ENCODE peak calls at places on chromosomes 7 and 10, in five cellular contexts. I is fibroblast of lung, T is GM06990, W is IMR-90, Q is HCT116. R is an unnamed sample. For H3K36me3, the result is how much of the 10 kb centered on the place peaks cover.

GRCh38 chr7:81944103-81944502 is 174.3 kb upstream of the HGF start:
- DNase-seq in T (no peak), W (no peak), I (no peak), Q (no peak), R (peak)

GRCh38 chr7:69820479-69821192 is 222.4 kb downstream of the AUTS2 start:
- DNase-seq in T (no peak), W (no peak), Q (no peak), I (no peak), R (no peak)

GRCh38 chr10:9262770-9263169 is 1208.3 kb downstream of the GATA3 start:
- DNase-seq in W (peak), T (no peak), I (peak), Q (no peak), R (no peak)

GRCh38 chr7:43758861-43759683 is 592 bp downstream of the BLVRA start:
- DNase-seq in T (peak), Q (no peak), I (peak), W (peak), R (no peak)

GRCh38 chr7:118699222-118699621 is 474.7 kb downstream of the ANKRD7 start:
- DNase-seq in T (no peak), I (no peak), W (no peak), Q (no peak), R (no peak)

GRCh38 chr10:132452651-132453469 is 55.9 kb downstream of the PWWP2B start:
- DNase-seq in W (peak), T (peak), Q (no peak), I (peak), R (peak)

GRCh38 chr10:133179128-133179520 is 19.1 kb downstream of the KNDC1 start:
- DNase-seq in Q (no peak), T (no peak), W (no peak), I (no peak), R (no peak)

GRCh38 chr7:37476428-37476827 is 27.8 kb upstream of the ELMO1 start:
- DNase-seq in Q (no peak), I (no peak), W (no peak), T (no peak), R (no peak)

GRCh38 chr10:117339569-117339968 is 35.7 kb downstream of the PDZD8 start:
- DNase-seq in W (peak), T (no peak), Q (no peak), I (peak), R (no peak)

GRCh38 chr7:76352193-76352592 is 6.6 kb downstream of the YWHAG start:
- DNase-seq in W (peak), I (no peak), Q (no peak), T (no peak), R (no peak)

GRCh38 chr10:96319754-96320514 is 15.7 kb downstream of the DNTT start:
- DNase-seq in Q (no peak), T (no peak), I (peak), W (no peak), R (no peak)

GRCh38 chr7:153190986-153191385 is 431.4 kb downstream of the ACTR3B start:
- DNase-seq in T (no peak), I (no peak), W (no peak), Q (no peak), R (no peak)

GRCh38 chr7:32611700-32612099 is 116.4 kb downstream of the AVL9 start:
- DNase-seq in I (no peak), W (no peak), T (no peak), Q (no peak), R (no peak)

GRCh38 chr10:83539528-83540308 is 599.6 kb upstream of the GHITM start:
- DNase-seq in I (peak), Q (no peak), W (no peak), T (peak), R (peak)

GRCh38 chr7:157559596-157560257 is 222.9 kb downstream of the DNAJB6 start:
- DNase-seq in W (no peak), T (no peak), Q (no peak), I (no peak), R (no peak)

GRCh38 chr7:40698214-40698920 is 563.6 kb downstream of the SUGCT start:
- DNase-seq in Q (no peak), T (no peak), I (peak), W (peak), R (no peak)

GRCh38 chr7:51275532-51275931 is 41.1 kb downstream of the COBL start:
- DNase-seq in Q (no peak), W (no peak), I (no peak), T (no peak), R (no peak)

GRCh38 chr10:26215923-26216576 is 524 bp upstream of the GAD2 start:
- DNase-seq in T (no peak), W (no peak), I (peak), Q (no peak), R (peak)

GRCh38 chr10:131560166-131560565 is 248.6 kb upstream of the TCERG1L start:
- DNase-seq in Q (no peak), T (no peak), I (no peak), W (no peak), R (no peak)

GRCh38 chr10:124693801-124694416 is 50.3 kb downstream of the FAM53B start:
- DNase-seq in T (no peak), Q (no peak), W (no peak), I (no peak), R (no peak)

GRCh38 chr7:143401265-143401664 is 7.4 kb downstream of the EPHA1 start:
- DNase-seq in T (no peak), W (no peak), Q (no peak), I (no peak), R (no peak)
- H3K36me3 ChIP-seq in T (under half), W (under half), Q (under half), I (under half), R (under half)

GRCh38 chr7:98305951-98306535 is 24.6 kb downstream of the BRI3 start:
- DNase-seq in W (no peak), T (no peak), I (no peak), Q (no peak), R (no peak)

GRCh38 chr7:98309566-98309965 is 28.1 kb downstream of the BRI3 start:
- DNase-seq in T (no peak), I (no peak), W (no peak), Q (no peak), R (no peak)

GRCh38 chr7:98303906-98304305 is 22.4 kb downstream of the BRI3 start:
- DNase-seq in I (no peak), W (no peak), T (no peak), Q (no peak), R (no peak)

GRCh38 chr7:98312201-98312600 is 30.7 kb downstream of the BRI3 start:
- DNase-seq in T (no peak), W (no peak), I (no peak), Q (no peak), R (no peak)

DNA sequence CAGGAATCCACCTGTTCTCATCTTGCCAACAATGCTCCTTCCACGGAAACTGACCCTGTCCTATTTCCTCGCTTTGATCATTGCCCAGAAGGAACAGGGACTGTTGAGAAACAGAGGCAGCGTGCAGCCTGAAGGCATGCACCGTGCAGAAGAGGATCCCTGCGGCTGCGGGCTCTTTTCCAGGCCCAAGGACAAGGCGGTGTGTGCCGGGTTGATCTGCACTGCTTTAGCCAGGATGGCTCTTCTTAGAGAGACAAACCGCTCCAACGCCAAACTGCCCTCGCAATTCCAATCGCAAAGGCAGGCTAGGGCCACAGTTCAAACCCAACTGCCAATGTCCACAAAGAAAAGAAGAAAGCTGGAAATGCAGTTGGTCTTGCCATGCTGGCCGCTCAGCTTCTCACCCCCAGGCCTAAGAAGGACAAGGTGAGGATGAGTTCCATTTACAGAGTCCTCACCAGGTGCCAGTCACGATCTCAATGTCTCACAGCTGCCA is 26.5 kb downstream of the BRI3 start:
- DNase-seq in Q (no peak), I (no peak), T (no peak), W (no peak), R (no peak)
- H3K36me3 ChIP-seq in Q (half or more), I (under half), T (under half), W (under half), R (under half)

DNA sequence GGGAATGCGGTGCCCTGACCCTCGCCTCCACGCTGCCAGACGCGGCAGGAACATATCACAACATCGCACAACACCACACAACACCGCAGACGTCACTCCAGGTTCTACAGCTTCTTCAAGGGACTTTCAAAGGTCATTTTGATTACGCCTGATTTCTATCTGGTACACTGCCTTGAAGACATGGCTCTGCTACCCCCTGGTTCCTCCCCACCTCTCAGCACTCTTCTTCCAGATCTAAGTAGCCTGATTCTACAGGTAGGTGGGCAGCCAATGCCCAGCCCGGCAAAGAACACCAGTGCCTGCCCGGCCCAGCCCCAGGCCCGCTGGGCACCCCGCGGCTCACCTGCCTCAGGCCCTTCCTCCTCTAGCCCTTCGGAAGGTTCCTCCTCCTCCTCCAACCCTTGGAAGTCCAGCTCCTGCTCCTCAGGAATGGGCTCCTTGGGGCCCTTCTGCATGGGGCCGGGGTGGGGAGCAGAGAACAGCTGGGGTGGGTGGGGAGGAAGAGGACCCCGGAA is 8.4 kb downstream of the GIGYF1 start:
- DNase-seq in T (no peak), Q (no peak), W (no peak), I (no peak), R (no peak)
- H3K36me3 ChIP-seq in T (under half), Q (under half), W (half or more), I (under half), R (under half)

GRCh38 chr7:6589151-6589828 is 531 bp upstream of the INTS15 start:
- DNase-seq in W (no peak), I (no peak), Q (no peak), T (no peak), R (no peak)

GRCh38 chr7:6590645-6591110 is 857 bp downstream of the INTS15 start:
- DNase-seq in Q (no peak), T (no peak), W (no peak), I (no peak), R (no peak)

GRCh38 chr7:6589829-6590644 is at the start of gene INTS15:
- DNase-seq in W (peak), I (peak), T (peak), Q (peak), R (peak)

DNA sequence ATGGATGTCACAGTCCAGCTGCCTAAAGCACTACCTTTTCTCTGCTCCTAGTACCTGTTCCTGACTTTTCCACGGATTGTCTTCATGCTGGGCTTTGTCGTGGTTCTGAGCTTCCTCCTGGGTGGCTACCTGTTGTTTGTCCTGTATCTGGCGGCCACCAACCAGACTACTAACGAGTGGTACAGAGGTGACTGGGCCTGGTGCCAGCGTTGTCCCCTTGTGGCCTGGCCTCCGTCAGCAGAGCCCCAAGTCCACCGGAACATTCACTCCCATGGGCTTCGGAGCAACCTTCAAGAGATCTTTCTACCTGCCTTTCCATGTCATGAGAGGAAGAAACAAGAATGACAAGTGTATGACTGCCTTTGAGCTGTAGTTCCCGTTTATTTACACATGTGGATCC is 1.3 kb upstream of the INTS15 start:
- DNase-seq in W (no peak), I (no peak), T (no peak), Q (no peak), R (no peak)
- H3K36me3 ChIP-seq in W (under half), I (under half), T (under half), Q (under half), R (under half)

GRCh38 chr10:4633776-4634175 is 192.2 kb upstream of the AKR1E2 start:
- DNase-seq in I (no peak), W (no peak), Q (no peak), T (no peak), R (no peak)
- H3K36me3 ChIP-seq in I (under half), W (under half), Q (under half), T (under half), R (under half)

GRCh38 chr7:151243045-151243349 is 5.5 kb downstream of the SMARCD3 start:
- DNase-seq in I (no peak), W (no peak), T (no peak), Q (no peak), R (no peak)

GRCh38 chr7:151240942-151241754 is 7.3 kb downstream of the SMARCD3 start:
- DNase-seq in T (no peak), W (no peak), Q (no peak), I (no peak), R (no peak)

GRCh38 chr7:151240536-151240935 is 8.0 kb downstream of the SMARCD3 start:
- DNase-seq in I (no peak), T (no peak), Q (no peak), W (no peak), R (no peak)

GRCh38 chr7:151242181-151243044 is 6.1 kb downstream of the SMARCD3 start:
- DNase-seq in I (no peak), W (no peak), Q (no peak), T (no peak), R (no peak)

GRCh38 chr7:151241755-151242096 is 6.8 kb downstream of the SMARCD3 start:
- DNase-seq in I (no peak), T (no peak), Q (no peak), W (no peak), R (no peak)
- H3K36me3 ChIP-seq in I (under half), T (under half), Q (under half), W (half or more), R (under half)

GRCh38 chr7:74512762-74513161 is 59.1 kb downstream of the GTF2IRD1 start:
- DNase-seq in Q (no peak), W (no peak), I (no peak), T (no peak), R (no peak)

GRCh38 chr7:74516214-74516613 is 62.5 kb downstream of the GTF2IRD1 start:
- DNase-seq in T (no peak), W (no peak), Q (no peak), I (no peak), R (no peak)

GRCh38 chr7:74514131-74514591 is 60.5 kb downstream of the GTF2IRD1 start:
- DNase-seq in I (no peak), Q (no peak), T (no peak), W (no peak), R (no peak)

GRCh38 chr7:74518041-74518440 is 64.3 kb downstream of the GTF2IRD1 start:
- DNase-seq in Q (no peak), W (no peak), T (no peak), I (no peak), R (no peak)

GRCh38 chr7:74515276-74515675 is 61.6 kb downstream of the GTF2IRD1 start:
- DNase-seq in T (no peak), Q (no peak), W (no peak), I (no peak), R (no peak)
- H3K36me3 ChIP-seq in T (under half), Q (under half), W (half or more), I (under half), R (under half)

DNA sequence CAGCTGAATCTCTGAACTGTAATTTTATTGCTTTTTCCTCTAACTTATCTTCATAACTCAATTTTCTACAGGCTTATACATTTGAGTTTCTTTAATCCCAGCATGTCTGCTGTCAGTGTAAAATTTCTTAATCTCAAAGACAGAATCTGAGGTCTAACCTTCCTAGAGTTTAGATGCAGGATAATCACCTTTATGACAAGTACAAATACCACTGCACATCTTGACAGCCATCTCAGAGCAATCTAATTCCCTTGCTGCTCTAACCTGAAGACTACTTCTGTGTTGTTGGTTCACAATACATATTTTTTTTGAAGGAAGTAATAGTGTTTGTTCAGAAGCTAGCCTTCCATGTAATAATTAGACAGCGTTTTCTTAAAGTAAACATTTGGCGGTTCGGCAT is 424.2 kb upstream of the ZWINT start:
- DNase-seq in I (no peak), Q (no peak), T (no peak), W (no peak), R (no peak)
- H3K36me3 ChIP-seq in I (under half), Q (under half), T (under half), W (under half), R (under half)

R was measured in testis.